ENCODE peak calls at places on chromosomes 3 and 15, in five cellular contexts. M is iPS DF 6.9, H is ascending aorta, Q is left ventricle myocardium inferior, C is right cardiac atrium. O is an unnamed sample. For H3K4me1, the result is how much of the 10 kb centered on the place peaks cover.

GRCh38 chr15:43316007-43316968 is 14.1 kb downstream of the LCMT2 start:
- DNase-seq in M (no peak), H (no peak), Q (no peak), C (no peak), O (no peak)

GRCh38 chr15:31222769-31223345 is 103.8 kb upstream of the KLF13 start:
- DNase-seq in M (no peak), H (no peak), Q (no peak), C (peak), O (no peak)

GRCh38 chr3:150887031-150887430 is 18.2 kb downstream of the MINDY4B start:
- DNase-seq in M (no peak), H (no peak), Q (no peak), C (no peak), O (no peak)

GRCh38 chr3:134432236-134432635 is 53.5 kb downstream of the ANAPC13 start:
- DNase-seq in M (no peak), H (no peak), Q (no peak), C (no peak), O (no peak)

GRCh38 chr3:67648229-67648628 is 6.2 kb downstream of the SUCLG2 start:
- DNase-seq in M (no peak), H (no peak), Q (no peak), C (no peak), O (no peak)

GRCh38 chr15:64717735-64718495 is 57.5 kb downstream of the RBPMS2 start:
- DNase-seq in M (no peak), H (no peak), Q (no peak), C (peak), O (no peak)

GRCh38 chr15:60389261-60390077 is 8.3 kb downstream of the ANXA2 start:
- DNase-seq in M (no peak), H (no peak), Q (no peak), C (no peak), O (no peak)

GRCh38 chr15:73633991-73634495 is 854 bp upstream of the NPTN start:
- DNase-seq in M (no peak), H (no peak), Q (no peak), C (no peak), O (peak)

GRCh38 chr3:150861851-150862250 is 43.4 kb downstream of the MINDY4B start:
- DNase-seq in M (no peak), H (no peak), Q (no peak), C (no peak), O (no peak)

GRCh38 chr3:178086419-178086818 is 449.8 kb upstream of the KCNMB2 start:
- DNase-seq in M (no peak), H (no peak), Q (no peak), C (no peak), O (no peak)

GRCh38 chr15:99436472-99437314 is 129.1 kb upstream of the MEF2A start:
- DNase-seq in M (no peak), H (no peak), Q (no peak), C (peak), O (no peak)

GRCh38 chr3:105533955-105534354 is 167.2 kb downstream of the ALCAM start:
- DNase-seq in M (no peak), H (no peak), Q (no peak), C (no peak), O (no peak)

GRCh38 chr3:24119321-24119751 is 174.2 kb downstream of the NR1D2 start:
- DNase-seq in M (no peak), H (no peak), Q (no peak), C (no peak), O (no peak)

GRCh38 chr3:138944136-138944658 is 2.7 kb downstream of the FOXL2 start:
- DNase-seq in M (no peak), H (no peak), Q (no peak), C (no peak), O (no peak)

GRCh38 chr3:73582535-73582934 is 42.2 kb downstream of the PDZRN3 start:
- DNase-seq in M (no peak), H (no peak), Q (no peak), C (no peak), O (no peak)

GRCh38 chr15:52076889-52077781 is 35.4 kb downstream of the BCL2L10 start:
- DNase-seq in M (no peak), H (no peak), Q (no peak), C (no peak), O (peak)

GRCh38 chr15:58235961-58236360 is 97.8 kb downstream of the AQP9 start:
- DNase-seq in M (no peak), H (no peak), Q (no peak), C (no peak), O (no peak)

GRCh38 chr15:44591326-44591725 is 54.4 kb downstream of the EIF3J start:
- DNase-seq in M (no peak), H (no peak), Q (no peak), C (no peak), O (no peak)

GRCh38 chr3:32226875-32227500 is 11.5 kb upstream of the CMTM8 start:
- DNase-seq in M (no peak), H (no peak), Q (no peak), C (no peak), O (no peak)

GRCh38 chr15:45670511-45670910 is 35.7 kb downstream of the SQOR start:
- DNase-seq in M (no peak), H (no peak), Q (no peak), C (no peak), O (no peak)

GRCh38 chr3:191235331-191236314 is 36.6 kb downstream of the OSTN start:
- DNase-seq in M (no peak), H (no peak), Q (no peak), C (no peak), O (no peak)

GRCh38 chr3:40572588-40572987 is 47.8 kb downstream of the ZNF621 start:
- DNase-seq in M (no peak), H (no peak), Q (no peak), C (no peak), O (no peak)

GRCh38 chr3:11671648-11672100 is 28.0 kb upstream of the VGLL4 start:
- DNase-seq in M (no peak), H (no peak), Q (peak), C (no peak), O (no peak)

GRCh38 chr3:16508591-16508995 is 4.9 kb downstream of the RFTN1 start:
- DNase-seq in M (no peak), H (no peak), Q (no peak), C (no peak), O (no peak)

GRCh38 chr3:144085964-144086363 is 114.3 kb downstream of the DIPK2A start:
- DNase-seq in M (no peak), H (no peak), Q (no peak), C (no peak), O (no peak)

GRCh38 chr3:114308830-114309229 is 15.0 kb downstream of the TIGIT start:
- DNase-seq in M (no peak), H (no peak), Q (no peak), C (no peak), O (no peak)

GRCh38 chr3:158127250-158128219 is 17.6 kb downstream of the RSRC1 start:
- DNase-seq in M (no peak), H (no peak), Q (no peak), C (no peak), O (no peak)

GRCh38 chr3:196604548-196604947 is 34.9 kb upstream of the NRROS start:
- DNase-seq in M (no peak), H (no peak), Q (no peak), C (no peak), O (no peak)

GRCh38 chr15:80556694-80557367 is 138.3 kb upstream of the ABHD17C start:
- DNase-seq in M (no peak), H (no peak), Q (no peak), C (no peak), O (no peak)

GRCh38 chr3:44016818-44017217 is 224.9 kb upstream of the TOPAZ1 start:
- DNase-seq in M (no peak), H (no peak), Q (no peak), C (no peak), O (no peak)

GRCh38 chr15:98981851-98982722 is 25.5 kb downstream of the PGPEP1L start:
- DNase-seq in M (no peak), H (no peak), Q (no peak), C (no peak), O (no peak)

GRCh38 chr3:152159328-152159727 is 109.4 kb upstream of the MBNL1 start:
- DNase-seq in M (no peak), H (no peak), Q (no peak), C (no peak), O (peak)

GRCh38 chr15:93495799-93496637 is 407.0 kb upstream of the RGMA start:
- DNase-seq in M (no peak), H (no peak), Q (no peak), C (no peak), O (no peak)

GRCh38 chr3:166071831-166072230 is 234.6 kb upstream of the BCHE start:
- DNase-seq in M (no peak), H (no peak), Q (no peak), C (no peak), O (no peak)

GRCh38 chr3:154971341-154971740 is 108.8 kb upstream of the MME start:
- DNase-seq in M (no peak), H (no peak), Q (no peak), C (no peak), O (no peak)

GRCh38 chr15:26438316-26438715 is 334.6 kb downstream of the GABRB3 start:
- DNase-seq in M (no peak), H (no peak), Q (no peak), C (no peak), O (no peak)

GRCh38 chr15:70752142-70752754 is 11.1 kb downstream of the UACA start:
- DNase-seq in M (no peak), H (no peak), Q (peak), C (peak), O (no peak)

GRCh38 chr15:63553388-63553791 is 43.8 kb upstream of the FBXL22 start:
- DNase-seq in M (no peak), H (no peak), Q (no peak), C (no peak), O (peak)

GRCh38 chr3:4395448-4395847 is 71.6 kb downstream of the SUMF1 start:
- DNase-seq in M (no peak), H (no peak), Q (no peak), C (no peak), O (no peak)

GRCh38 chr3:54122802-54123537 is 618 bp downstream of the CACNA2D3 start:
- DNase-seq in M (no peak), H (no peak), Q (no peak), C (peak), O (no peak)
- H3K4me3 ChIP-seq in M (peak), H (peak), Q (peak), C (peak), O (no peak)

GRCh38 chr3:12953201-12953712 is 111.9 kb upstream of the RPL32 start:
- DNase-seq in M (no peak), H (no peak), Q (no peak), C (no peak), O (no peak)
- H3K4me1 ChIP-seq in M (under half), H (half or more), Q (half or more), C (under half), O (under half)

DNA sequence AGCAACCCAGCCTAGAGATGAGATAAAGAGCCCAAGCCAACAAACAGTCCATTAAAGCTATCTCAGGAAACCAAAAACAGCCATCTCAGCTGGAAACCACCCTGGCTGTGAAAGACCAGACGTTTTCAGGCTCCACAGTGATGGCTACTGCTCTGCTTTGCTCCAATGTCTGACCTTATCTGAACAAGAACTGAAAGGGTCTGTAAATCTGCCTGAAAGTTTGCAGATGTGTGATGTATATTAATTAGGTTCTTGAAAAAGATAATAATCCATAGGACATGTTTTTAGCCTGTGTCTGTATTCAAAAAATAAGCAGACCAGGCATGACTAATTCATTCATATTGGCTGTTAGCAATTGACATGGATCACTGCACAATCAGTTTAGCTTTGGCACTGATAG is 611.5 kb upstream of the NAALADL2 start:
- DNase-seq in M (no peak), H (no peak), Q (no peak), C (no peak), O (no peak)
- H3K4me3 ChIP-seq in M (no peak), H (no peak), Q (no peak), C (no peak), O (no peak)

DNA sequence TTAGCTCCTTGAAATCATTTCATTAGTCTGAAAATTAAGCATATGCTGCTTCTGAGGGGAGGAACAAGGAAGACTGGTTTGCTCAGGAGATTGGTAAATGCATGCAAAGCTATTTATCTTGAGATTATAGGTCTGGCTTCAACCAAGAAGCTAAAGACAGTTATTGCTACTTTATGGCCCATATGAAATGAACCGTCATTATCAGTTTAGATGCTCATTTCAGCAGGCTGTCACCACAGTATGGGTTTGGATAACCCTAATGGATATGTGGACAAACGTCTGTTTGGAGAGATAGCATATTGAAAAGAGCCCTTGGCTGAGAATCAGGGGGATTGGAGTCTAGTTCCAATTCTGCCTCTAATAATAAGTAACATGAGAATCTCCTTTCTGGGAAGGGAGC is 922.6 kb downstream of the TUSC7 start:
- DNase-seq in M (no peak), H (no peak), Q (no peak), C (no peak), O (no peak)
- H3K4me1 ChIP-seq in M (under half), H (under half), Q (under half), C (under half), O (under half)

DNA sequence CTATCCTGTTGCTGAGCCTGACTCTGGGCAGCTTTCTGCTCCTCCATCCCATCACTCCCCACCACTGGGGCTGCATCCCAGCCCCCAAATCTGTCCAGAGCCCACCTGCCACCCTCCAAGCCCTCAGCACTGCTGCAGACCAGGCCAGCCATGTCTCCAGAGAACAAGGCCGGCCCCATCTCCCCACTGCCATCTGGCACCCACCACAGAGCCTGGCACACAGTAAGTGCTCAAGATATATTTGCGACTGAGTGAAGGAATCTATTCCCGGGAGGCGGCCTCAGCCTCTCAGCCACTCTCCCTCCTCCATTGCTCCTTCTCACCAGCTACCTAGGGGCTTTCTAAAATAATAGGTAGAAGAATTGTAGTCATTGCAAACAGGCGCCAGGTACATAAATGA is 4.8 kb downstream of the PLXND1 start:
- DNase-seq in M (no peak), H (no peak), Q (no peak), C (no peak), O (no peak)
- H3K4me3 ChIP-seq in M (no peak), H (peak), Q (peak), C (no peak), O (no peak)

GRCh38 chr3:13544951-13545651 is 3.8 kb upstream of the FBLN2 start:
- DNase-seq in M (no peak), H (no peak), Q (no peak), C (no peak), O (no peak)

GRCh38 chr3:13544293-13544831 is 4.6 kb upstream of the FBLN2 start:
- DNase-seq in M (no peak), H (no peak), Q (no peak), C (no peak), O (no peak)

GRCh38 chr3:13546667-13547171 is 2.2 kb upstream of the FBLN2 start:
- DNase-seq in M (no peak), H (no peak), Q (peak), C (peak), O (no peak)

GRCh38 chr3:13547591-13548371 is 1.1 kb upstream of the FBLN2 start:
- DNase-seq in M (no peak), H (no peak), Q (no peak), C (peak), O (no peak)

GRCh38 chr3:13545952-13546454 is 2.9 kb upstream of the FBLN2 start:
- DNase-seq in M (no peak), H (no peak), Q (no peak), C (no peak), O (no peak)
- H3K4me1 ChIP-seq in M (under half), H (under half), Q (under half), C (under half), O (under half)

GRCh38 chr3:172125963-172126403 is 86.6 kb downstream of the FNDC3B start:
- DNase-seq in M (no peak), H (no peak), Q (peak), C (peak), O (no peak)
- H3K4me3 ChIP-seq in M (no peak), H (no peak), Q (no peak), C (no peak), O (no peak)

O was measured in Panc1.